ENCODE peak calls at places on chromosomes 1 and 21, in six cellular contexts. F is GM13977, R is cardiac muscle cell, M is MCF 10A, V is progenitor cell of endocrine pancreas, S is fibroblast of the aortic adventitia. K is an unnamed sample.

GRCh38 chr21:32096411-32096810 is 182.4 kb downstream of the MIS18A start:
- DNase-seq in S (peak; percentile 4), R (peak; percentile 12), M (peak; percentile 39), V (no peak), F (no peak), K (peak; percentile 38)

GRCh38 chr1:63024132-63024531 is 240.2 kb downstream of the ATG4C start:
- DNase-seq in R (no peak), F (no peak), V (no peak), S (no peak), M (peak; percentile 37), K (no peak)

GRCh38 chr1:50633465-50633864 is 210.2 kb upstream of the DMRTA2 start:
- DNase-seq in F (no peak), S (no peak), R (no peak), V (no peak), M (no peak), K (no peak)

GRCh38 chr1:97139512-97139911 is 417.9 kb downstream of the PTBP2 start:
- DNase-seq in V (no peak), R (peak; percentile 40), M (no peak), F (no peak), S (peak; percentile 63), K (no peak)

GRCh38 chr1:110440877-110441276 is 10.1 kb upstream of the PROK1 start:
- DNase-seq in M (peak; percentile 32), S (peak; percentile 90), V (no peak), R (peak; percentile 80), F (no peak), K (no peak)

GRCh38 chr1:29245876-29246275 is 9.6 kb downstream of the PTPRU start:
- DNase-seq in M (peak; percentile 59), S (peak; percentile 52), V (no peak), R (peak; percentile 71), F (no peak), K (no peak)

GRCh38 chr1:53172751-53173498 is 23.7 kb upstream of the CPT2 start:
- DNase-seq in M (peak; percentile 46), F (peak; percentile 64), R (peak; percentile 69), S (peak; percentile 75), V (no peak), K (peak; percentile 59)

GRCh38 chr1:245956225-245956624 is 550.9 kb downstream of the SMYD3 start:
- DNase-seq in F (no peak), S (no peak), R (peak; percentile 47), M (no peak), V (no peak), K (no peak)

GRCh38 chr1:220811695-220812094 is 25.0 kb downstream of the MTARC1 start:
- DNase-seq in M (no peak), R (no peak), V (no peak), F (no peak), S (no peak), K (no peak)

GRCh38 chr1:35707253-35708178 is 11.2 kb downstream of the C1orf216 start:
- DNase-seq in R (peak; percentile 13), S (no peak), F (peak; percentile 79), V (peak; percentile 64), M (no peak), K (peak; percentile 62)

GRCh38 chr1:194256010-194256409 is 1069.6 kb upstream of the B3GALT2 start:
- DNase-seq in V (no peak), F (no peak), S (no peak), R (no peak), M (no peak), K (no peak)

GRCh38 chr21:29334717-29335428 is 36.2 kb downstream of the BACH1 start:
- DNase-seq in S (peak; percentile 67), V (no peak), M (peak; percentile 76), R (peak; percentile 87), F (no peak), K (no peak)

GRCh38 chr21:42578761-42579415 is 65.2 kb downstream of the SLC37A1 start:
- DNase-seq in V (no peak), S (no peak), F (no peak), R (no peak), M (no peak), K (no peak)

GRCh38 chr21:29979043-29979442 is 39.2 kb upstream of the GRIK1 start:
- DNase-seq in S (no peak), F (no peak), V (no peak), R (no peak), M (no peak), K (no peak)

GRCh38 chr1:237042467-237042891 is 495 bp downstream of the RYR2 start:
- DNase-seq in F (no peak), S (no peak), M (no peak), V (no peak), R (peak; percentile 1), K (no peak)

GRCh38 chr1:203054184-203054583 is 27.9 kb downstream of the PPFIA4 start:
- DNase-seq in M (no peak), V (no peak), R (no peak), F (no peak), S (no peak), K (no peak)

GRCh38 chr1:151401125-151401788 is 1.9 kb downstream of the PSMB4 start:
- DNase-seq in M (no peak), V (no peak), R (no peak), F (no peak), S (peak; percentile 20), K (no peak)

GRCh38 chr1:223261914-223262313 is 102.1 kb downstream of the SUSD4 start:
- DNase-seq in V (no peak), R (no peak), S (no peak), F (no peak), M (no peak), K (no peak)

GRCh38 chr1:40748841-40749718 is 34.5 kb upstream of the KCNQ4 start:
- DNase-seq in M (no peak), R (no peak), F (no peak), V (no peak), S (no peak), K (no peak)

GRCh38 chr1:43822040-43822439 is 111.6 kb upstream of the ARTN start:
- DNase-seq in R (peak; percentile 85), M (peak; percentile 93), S (peak; percentile 92), F (no peak), V (no peak), K (no peak)

GRCh38 chr1:108072294-108072693 is 107.3 kb upstream of the VAV3 start:
- DNase-seq in R (no peak), S (no peak), M (no peak), V (no peak), F (no peak), K (no peak)

GRCh38 chr1:20185834-20186782 is at the start of the genes PLA2G2C and UBXN10:
- DNase-seq in M (no peak), R (peak; percentile 60), F (peak; percentile 69), S (no peak), V (peak; percentile 53), K (peak; percentile 62)

GRCh38 chr21:38992737-38993136 is 187.0 kb downstream of the ETS2 start:
- DNase-seq in V (no peak), S (peak; percentile 82), F (no peak), M (no peak), R (peak; percentile 71), K (no peak)

GRCh38 chr1:230632273-230632873 is 9.9 kb upstream of the COG2 start:
- DNase-seq in V (no peak), S (peak; percentile 20), M (peak; percentile 88), F (peak; percentile 29), R (peak; percentile 44), K (no peak)

GRCh38 chr1:67558449-67559193 is 126.4 kb upstream of the GADD45A start:
- DNase-seq in M (no peak), V (no peak), S (no peak), F (no peak), R (no peak), K (no peak)

GRCh38 chr1:54115520-54115919 is 37.3 kb downstream of the CDCP2 start:
- DNase-seq in R (no peak), M (no peak), V (no peak), S (no peak), F (no peak), K (no peak)

GRCh38 chr1:22418852-22419480 is 32.7 kb upstream of the ZBTB40 start:
- DNase-seq in R (peak; percentile 62), S (peak; percentile 67), M (no peak), F (no peak), V (no peak), K (no peak)

GRCh38 chr1:16139473-16139962 is 16.4 kb downstream of the EPHA2 start:
- DNase-seq in F (no peak), S (peak; percentile 74), R (peak; percentile 82), V (no peak), M (peak; percentile 94), K (no peak)

GRCh38 chr1:16137890-16138467 is 17.9 kb downstream of the EPHA2 start:
- DNase-seq in R (no peak), M (no peak), S (no peak), V (no peak), F (no peak), K (no peak)

GRCh38 chr1:16140068-16140596 is 15.7 kb downstream of the EPHA2 start:
- DNase-seq in M (no peak), F (no peak), R (no peak), S (no peak), V (no peak), K (no peak)

GRCh38 chr1:16141573-16142336 is 14.1 kb downstream of the EPHA2 start:
- DNase-seq in F (no peak), S (no peak), R (peak; percentile 51), V (no peak), M (peak; percentile 66), K (no peak)

GRCh38 chr1:16138772-16139221 is 17.1 kb downstream of the EPHA2 start:
- DNase-seq in S (no peak), F (no peak), V (no peak), M (peak; percentile 41), R (no peak), K (no peak)
- TF ChIP-seq CTCF in S (no peak), F (no peak), V (no peak), M (no peak), R (no peak), K (no peak)

GRCh38 chr1:5620997-5621396 is 371.2 kb downstream of the NPHP4 start:
- DNase-seq in S (no peak), M (peak; percentile 43), R (no peak), V (peak; percentile 39), F (no peak), K (no peak)
- TF ChIP-seq CTCF in S (no peak), M (peak; percentile 46), R (no peak), V (peak; percentile 86), F (no peak), K (no peak)

DNA sequence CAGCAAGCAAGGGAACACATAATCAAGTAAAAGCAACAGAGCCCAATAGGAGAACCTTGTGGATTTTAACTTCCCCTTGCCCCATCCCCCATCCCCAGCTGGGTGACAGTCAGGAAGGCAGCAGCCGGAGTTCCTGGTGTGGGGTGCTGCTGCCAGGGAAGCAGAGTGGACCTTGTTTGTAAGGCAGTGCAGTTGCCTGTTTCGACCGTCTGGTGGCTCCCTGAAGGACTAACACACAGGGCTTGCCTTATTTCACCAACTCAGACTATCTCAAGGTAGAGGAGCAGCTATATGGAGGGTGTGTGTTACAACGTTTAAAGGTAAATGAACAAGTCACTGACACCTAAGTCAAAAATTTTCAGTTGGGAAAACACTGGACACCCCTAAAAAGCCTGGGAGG is 6.6 kb downstream of the KRTAP10-8 start:
- DNase-seq in M (no peak), F (no peak), V (no peak), S (peak; percentile 6), R (peak; percentile 9), K (no peak)
- TF ChIP-seq CTCF in M (no peak), F (peak; percentile 28), V (peak; percentile 33), S (peak; percentile 23), R (no peak), K (no peak)

DNA sequence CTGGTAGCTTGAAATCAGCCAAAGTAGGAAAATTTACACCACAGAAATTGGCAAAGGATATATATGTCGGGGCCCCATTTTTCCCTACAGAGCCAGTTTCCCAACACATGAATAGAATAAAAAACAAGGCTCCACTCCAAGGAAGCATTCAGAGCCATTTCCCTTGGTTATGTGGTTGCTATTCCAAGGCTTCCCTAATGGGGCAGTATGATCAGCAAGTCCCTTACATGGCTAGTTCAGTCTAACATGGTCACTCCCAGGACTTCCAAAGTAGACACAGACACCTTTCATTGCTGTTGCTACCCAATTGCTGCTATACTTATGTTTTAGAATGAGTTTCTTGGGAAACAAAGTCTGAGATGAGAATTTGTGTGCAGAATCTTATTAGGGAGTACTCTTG is 93.1 kb downstream of the C21orf91 start:
- DNase-seq in S (no peak), F (no peak), V (no peak), M (peak; percentile 25), R (no peak), K (no peak)
- TF ChIP-seq CTCF in S (no peak), F (no peak), V (peak; percentile 27), M (no peak), R (no peak), K (no peak)